ENCODE peak calls at places on chromosome 14, in nine cellular contexts. Y is natural killer cell treated with Interleukin-12 subunit alpha and Interleukin-12 subunit beta and Interleukin-15 and Interleukin-18, amount 100 ng/mL, for 72 hours; V is body of pancreas; P is T-helper 9 cell; G is ELR; E is activated CD8-positive, alpha-beta memory T cell treated with anti-CD3 and anti-CD28 coated beads, Interleukin-2, amount 50 U/mL, for 48 hours; O is activated naive CD4-positive, alpha-beta T cell; M is glutamatergic neuron; K is iris pigment epithelial cell. J is an unnamed sample.

GRCh38 chr14:102693006-102693755 is 84.1 kb upstream of the TRAF3 start:
- DNase-seq in Y (no peak), V (no peak), P (no peak), G (no peak), E (no peak), O (no peak), M (no peak), K (no peak), J (no peak)

GRCh38 chr14:106094654-106095189 is 568.3 kb downstream of the TMEM121 start:
- DNase-seq in Y (no peak), V (no peak), P (peak), G (peak), E (peak), O (no peak), M (no peak), K (peak), J (peak)

GRCh38 chr14:95018845-95019244 is 138.5 kb downstream of the DICER1 start:
- DNase-seq in Y (no peak), V (no peak), P (no peak), G (no peak), E (no peak), O (no peak), M (no peak), K (no peak), J (no peak)

GRCh38 chr14:34324363-34324795 is 137.7 kb downstream of the SPTSSA start:
- DNase-seq in Y (no peak), V (peak), P (no peak), G (peak), E (no peak), O (no peak), M (no peak), K (peak), J (no peak)

GRCh38 chr14:74697543-74697942 is 15.3 kb downstream of the AREL1 start:
- DNase-seq in Y (no peak), V (no peak), P (no peak), G (peak), E (no peak), O (no peak), M (no peak), K (peak), J (no peak)

GRCh38 chr14:93984987-93985410 is 8.6 kb upstream of the ASB2 start:
- DNase-seq in Y (no peak), V (peak), P (no peak), G (peak), E (no peak), O (no peak), M (peak), K (peak), J (no peak)

GRCh38 chr14:99725774-99726537 is 41.9 kb downstream of the CYP46A1 start:
- DNase-seq in Y (no peak), V (peak), P (no peak), G (no peak), E (peak), O (no peak), M (no peak), K (no peak), J (no peak)

GRCh38 chr14:32809255-32809654 is 129.4 kb upstream of the NPAS3 start:
- DNase-seq in Y (no peak), V (no peak), P (no peak), G (no peak), E (no peak), O (no peak), M (no peak), K (no peak), J (no peak)

GRCh38 chr14:35705636-35706035 is 103.5 kb downstream of the RALGAPA1 start:
- DNase-seq in Y (no peak), V (no peak), P (no peak), G (no peak), E (no peak), O (no peak), M (no peak), K (no peak), J (no peak)

GRCh38 chr14:98234208-98234607 is 1037.8 kb downstream of the BCL11B start:
- DNase-seq in Y (no peak), V (no peak), P (no peak), G (no peak), E (no peak), O (no peak), M (no peak), K (no peak), J (no peak)

GRCh38 chr14:58765375-58765774 is 127.6 kb downstream of the DACT1 start:
- DNase-seq in Y (no peak), V (no peak), P (no peak), G (no peak), E (no peak), O (no peak), M (peak), K (no peak), J (no peak)

GRCh38 chr14:33793711-33794110 is 157.2 kb downstream of the EGLN3 start:
- DNase-seq in Y (no peak), V (no peak), P (no peak), G (no peak), E (no peak), O (no peak), M (no peak), K (no peak), J (no peak)

GRCh38 chr14:23299986-23300686 is 2.5 kb downstream of the PPP1R3E start:
- DNase-seq in Y (no peak), V (no peak), P (no peak), G (no peak), E (no peak), O (no peak), M (no peak), K (no peak), J (no peak)

GRCh38 chr14:60168841-60169240 is 3.6 kb upstream of the DHRS7 start:
- DNase-seq in Y (no peak), V (no peak), P (no peak), G (no peak), E (no peak), O (no peak), M (no peak), K (no peak), J (no peak)

GRCh38 chr14:101360045-101360931 is 201.0 kb upstream of the DIO3 start:
- DNase-seq in Y (no peak), V (peak), P (no peak), G (no peak), E (peak), O (no peak), M (no peak), K (no peak), J (no peak)

GRCh38 chr14:46651526-46652144 is at the start of gene RPL10L:
- DNase-seq in Y (no peak), V (no peak), P (no peak), G (no peak), E (no peak), O (no peak), M (peak), K (no peak), J (no peak)

GRCh38 chr14:50109342-50109741 is 7.0 kb downstream of the VCPKMT start:
- DNase-seq in Y (no peak), V (no peak), P (no peak), G (peak), E (no peak), O (no peak), M (peak), K (peak), J (no peak)

GRCh38 chr14:71078481-71078880 is 171.2 kb downstream of the PCNX1 start:
- DNase-seq in Y (no peak), V (no peak), P (no peak), G (no peak), E (no peak), O (no peak), M (no peak), K (no peak), J (no peak)

GRCh38 chr14:88286309-88286708 is 36.8 kb downstream of the KCNK10 start:
- DNase-seq in Y (no peak), V (no peak), P (no peak), G (no peak), E (no peak), O (no peak), M (no peak), K (no peak), J (no peak)

J was measured in mucosa of descending colon.